ENCODE peak calls at places on chromosomes 6 and 20, in ten cellular contexts. J is neural progenitor cell, V is activated B cell treated with CpG ODN at 0.5 μM for 24 hours, N is stomach, E is skeletal muscle cell, X is DMS79 treated with DMSO at 0.1 percent for 48 hours, G is fibroblast of gingiva, K is GM12865, R is neural crest cell, Y is posterior cingulate gyrus. Q is an unnamed sample.
A peak's percentile ranks its signal among the peaks of the same experiment; 100 is the strongest.

GRCh38 chr6:49720372-49720771 is 7.0 kb upstream of the CRISP2 start:
- DNase-seq in Y (no peak), R (no peak), V (no peak), E (no peak), K (no peak), X (no peak), N (no peak), G (no peak), J (no peak), Q (no peak)

GRCh38 chr20:11217322-11217989 is 543.7 kb upstream of the JAG1 start:
- DNase-seq in X (no peak), G (no peak), N (no peak), V (no peak), K (no peak), E (no peak), Y (no peak), R (no peak), J (no peak), Q (no peak)

GRCh38 chr6:151109361-151109760 is 130.4 kb upstream of the AKAP12 start:
- DNase-seq in X (no peak), J (no peak), V (no peak), R (no peak), K (no peak), E (no peak), Y (no peak), N (no peak), G (peak; percentile 36), Q (no peak)

GRCh38 chr6:153210083-153210482 is 79.0 kb upstream of the RGS17 start:
- DNase-seq in Y (no peak), G (peak; percentile 19), N (no peak), V (no peak), R (no peak), K (peak; percentile 17), X (no peak), E (no peak), J (no peak), Q (no peak)

GRCh38 chr6:33613794-33614166 is 7.3 kb upstream of the ITPR3 start:
- DNase-seq in N (peak; percentile 49), V (no peak), E (no peak), Y (no peak), R (no peak), K (no peak), J (no peak), G (peak; percentile 87), X (no peak), Q (no peak)

GRCh38 chr6:6405031-6405430 is 84.6 kb upstream of the F13A1 start:
- DNase-seq in R (no peak), V (no peak), J (no peak), G (no peak), N (no peak), X (no peak), Y (no peak), E (no peak), K (no peak), Q (no peak)

GRCh38 chr20:23622839-23623343 is 14.9 kb downstream of the CST3 start:
- DNase-seq in G (peak; percentile 91), K (peak; percentile 67), X (no peak), N (peak; percentile 56), R (no peak), E (peak; percentile 97), J (no peak), V (no peak), Y (no peak), Q (no peak)

GRCh38 chr6:72809701-72810379 is 188.0 kb downstream of the KCNQ5 start:
- DNase-seq in X (no peak), G (peak; percentile 3), Y (no peak), V (no peak), K (no peak), N (no peak), J (no peak), R (no peak), E (no peak), Q (no peak)

GRCh38 chr6:24428615-24429014 is 25.9 kb downstream of the MRS2 start:
- DNase-seq in V (no peak), N (no peak), G (peak; percentile 55), Y (no peak), E (no peak), X (no peak), J (no peak), K (no peak), R (no peak), Q (no peak)

GRCh38 chr6:107491791-107492674 is 2.1 kb downstream of the SOBP start:
- DNase-seq in R (no peak), G (peak; percentile 92), X (peak; percentile 45), V (no peak), J (no peak), Y (peak; percentile 84), E (peak; percentile 63), N (no peak), K (no peak), Q (no peak)

GRCh38 chr6:19873031-19873430 is 35.9 kb downstream of the ID4 start:
- DNase-seq in V (no peak), N (no peak), X (no peak), Y (no peak), R (no peak), E (no peak), G (no peak), K (no peak), J (peak; percentile 33), Q (no peak)

GRCh38 chr20:32969356-32970114 is 34.7 kb downstream of the SUN5 start:
- DNase-seq in J (no peak), N (no peak), V (no peak), R (no peak), K (no peak), X (no peak), Y (no peak), E (no peak), G (no peak), Q (no peak)

GRCh38 chr6:121430514-121431460 is 4.7 kb upstream of the GJA1 start:
- DNase-seq in Y (no peak), X (no peak), J (peak; percentile 59), R (no peak), N (no peak), G (peak; percentile 28), E (no peak), V (no peak), K (no peak), Q (no peak)

GRCh38 chr6:98929498-98930060 is 18.2 kb downstream of the FBXL4 start:
- DNase-seq in K (no peak), X (no peak), R (no peak), V (no peak), J (no peak), E (no peak), Y (no peak), N (no peak), G (peak; percentile 26), Q (no peak)

GRCh38 chr6:4381379-4381778 is 246.0 kb upstream of the ECI2 start:
- DNase-seq in X (no peak), N (no peak), Y (no peak), R (no peak), J (no peak), G (no peak), V (no peak), E (peak; percentile 49), K (no peak), Q (no peak)

GRCh38 chr20:10924628-10925266 is 250.9 kb upstream of the JAG1 start:
- DNase-seq in V (no peak), K (no peak), G (peak; percentile 86), X (no peak), N (no peak), E (peak; percentile 93), J (no peak), R (no peak), Y (no peak), Q (no peak)

GRCh38 chr6:21986703-21987102 is 310.1 kb downstream of the PRL start:
- DNase-seq in V (no peak), X (no peak), J (no peak), K (no peak), R (no peak), Y (no peak), N (no peak), E (no peak), G (no peak), Q (no peak)

GRCh38 chr6:92706976-92707375 is 712.4 kb downstream of the EPHA7 start:
- DNase-seq in R (no peak), V (no peak), E (peak; percentile 34), J (no peak), Y (no peak), X (no peak), G (no peak), K (no peak), N (no peak), Q (no peak)

Q was measured in T-helper 17 cell.